ENCODE peak calls at places on chromosome 21, in six cellular contexts. K is left ventricle myocardium inferior; I is stimulated activated CD4-positive, alpha-beta T cell treated with anti-CD3 and anti-CD28 coated beads, Interleukin-1b, Interleukin-23, amount 100 ng/mL, for 1 hour; R is tibial artery; H is HFF-Myc; Q is pancreas. C is an unnamed sample.

GRCh38 chr21:23398726-23399125 is 2208.6 kb downstream of the MRPL39 start:
- DNase-seq in K (no peak), I (no peak), R (no peak), H (no peak), Q (no peak), C (no peak)

GRCh38 chr21:32604484-32604883 is 7.7 kb downstream of the CFAP298 start:
- DNase-seq in K (no peak), I (no peak), R (no peak), H (no peak), Q (no peak), C (no peak)

GRCh38 chr21:40151611-40152010 is 284.4 kb downstream of the PCP4 start:
- DNase-seq in K (no peak), I (no peak), R (no peak), H (no peak), Q (no peak), C (no peak)

GRCh38 chr21:15206514-15206913 is 141.7 kb upstream of the NRIP1 start:
- DNase-seq in K (no peak), I (no peak), R (no peak), H (no peak), Q (no peak), C (no peak)

GRCh38 chr21:17730782-17731181 is 88.4 kb downstream of the C21orf91 start:
- DNase-seq in K (no peak), I (no peak), R (no peak), H (no peak), Q (no peak), C (no peak)

GRCh38 chr21:42411891-42412635 is 8.4 kb downstream of the UBASH3A start:
- DNase-seq in K (no peak), I (no peak), R (no peak), H (no peak), Q (no peak), C (no peak)

GRCh38 chr21:43917515-43918384 is 52.7 kb downstream of the AGPAT3 start:
- DNase-seq in K (no peak), I (no peak), R (no peak), H (no peak), Q (no peak), C (no peak)

GRCh38 chr21:44999428-44999971 is 59.7 kb downstream of the SLX9 start:
- DNase-seq in K (no peak), I (no peak), R (peak; percentile 66), H (no peak), Q (no peak), C (no peak)

GRCh38 chr21:27429612-27430361 is 462.9 kb upstream of the ADAMTS5 start:
- DNase-seq in K (no peak), I (no peak), R (no peak), H (no peak), Q (no peak), C (no peak)

GRCh38 chr21:36773111-36773510 is 74.2 kb downstream of the SIM2 start:
- DNase-seq in K (peak; percentile 86), I (no peak), R (peak; percentile 81), H (no peak), Q (peak; percentile 92), C (no peak)

GRCh38 chr21:35849131-35849530 is 211.2 kb downstream of the SETD4 start:
- DNase-seq in K (no peak), I (no peak), R (no peak), H (no peak), Q (no peak), C (no peak)

GRCh38 chr21:38973552-38973951 is 167.8 kb downstream of the ETS2 start:
- DNase-seq in K (no peak), I (no peak), R (no peak), H (no peak), Q (no peak), C (no peak)

GRCh38 chr21:34796518-34797201 is 127.9 kb downstream of the CLIC6 start:
- DNase-seq in K (no peak), I (no peak), R (no peak), H (no peak), Q (no peak), C (no peak)

GRCh38 chr21:34630536-34631143 is 15.7 kb upstream of the RCAN1 start:
- DNase-seq in K (no peak), I (no peak), R (no peak), H (peak; percentile 32), Q (no peak), C (no peak)

GRCh38 chr21:46457801-46458314 is 833 bp upstream of the DIP2A start:
- DNase-seq in K (peak; percentile 41), I (no peak), R (peak; percentile 74), H (no peak), Q (peak; percentile 35), C (no peak)

GRCh38 chr21:15631342-15631741 is 98.4 kb upstream of the USP25 start:
- DNase-seq in K (no peak), I (no peak), R (no peak), H (peak; percentile 52), Q (no peak), C (no peak)

GRCh38 chr21:37592496-37592895 is 225.9 kb downstream of the DYRK1A start:
- DNase-seq in K (no peak), I (no peak), R (no peak), H (no peak), Q (no peak), C (no peak)

GRCh38 chr21:45558044-45558721 is 15.9 kb upstream of the SLC19A1 start:
- DNase-seq in K (peak; percentile 11), I (no peak), R (no peak), H (no peak), Q (no peak), C (no peak)

GRCh38 chr21:42664614-42665013 is 11.2 kb downstream of the PDE9A start:
- DNase-seq in K (no peak), I (no peak), R (no peak), H (no peak), Q (no peak), C (no peak)

GRCh38 chr21:42413500-42413899 is 9.8 kb downstream of the UBASH3A start:
- DNase-seq in K (no peak), I (no peak), R (no peak), H (no peak), Q (no peak), C (no peak)

GRCh38 chr21:38888956-38889605 is 83.4 kb downstream of the ETS2 start:
- DNase-seq in K (no peak), I (no peak), R (no peak), H (no peak), Q (no peak), C (no peak)

GRCh38 chr21:17497345-17497744 is 15.5 kb upstream of the CXADR start:
- DNase-seq in K (no peak), I (no peak), R (no peak), H (no peak), Q (no peak), C (no peak)

GRCh38 chr21:30996728-30997127 is 41.5 kb downstream of the KRTAP19-8 start:
- DNase-seq in K (no peak), I (no peak), R (no peak), H (no peak), Q (no peak), C (no peak)

GRCh38 chr21:38326899-38327298 is 70.1 kb downstream of the KCNJ15 start:
- DNase-seq in K (no peak), I (no peak), R (no peak), H (no peak), Q (peak; percentile 0), C (no peak)

GRCh38 chr21:41316641-41317392 is at the start of gene FAM3B:
- DNase-seq in K (no peak), I (no peak), R (no peak), H (no peak), Q (peak; percentile 83), C (no peak)

GRCh38 chr21:45497846-45498645 is 44.2 kb downstream of the SLC19A1 start:
- DNase-seq in K (peak; percentile 7), I (no peak), R (peak; percentile 62), H (no peak), Q (peak; percentile 5), C (no peak)

GRCh38 chr21:46009951-46010655 is 28.5 kb downstream of the COL6A1 start:
- DNase-seq in K (no peak), I (no peak), R (no peak), H (no peak), Q (no peak), C (no peak)

GRCh38 chr21:45891388-45892155 is 90.0 kb upstream of the COL6A1 start:
- DNase-seq in K (no peak), I (no peak), R (no peak), H (no peak), Q (no peak), C (no peak)